ENCODE peak calls at places on chromosomes 11 and 22, in four cellular contexts. C, W, S and T are unnamed samples.

GRCh38 chr11:130071211-130071712 is 1.6 kb downstream of the APLP2 start:
- DNase-seq in C (peak), S (peak), W (peak), T (peak)

GRCh38 chr22:36386351-36386899 is 1.3 kb downstream of the MYH9 start:
- DNase-seq in C (no peak), W (no peak), S (no peak), T (no peak)

GRCh38 chr11:123206671-123207421 is 11.8 kb upstream of the CLMP start:
- DNase-seq in S (peak), W (no peak), C (no peak), T (no peak)

GRCh38 chr11:69470301-69470700 is 11.2 kb upstream of the LINC01488 start:
- DNase-seq in C (no peak), W (no peak), S (no peak), T (no peak)

GRCh38 chr11:72828081-72828567 is 13.9 kb downstream of the ATG16L2 start:
- DNase-seq in W (peak), S (peak), C (peak), T (peak)

GRCh38 chr22:20970939-20971657 is 4.0 kb downstream of the AIFM3 start:
- DNase-seq in S (no peak), W (peak), C (no peak), T (no peak)

GRCh38 chr22:32904044-32904443 is 102.5 kb downstream of the TIMP3 start:
- DNase-seq in C (peak), S (peak), W (peak), T (peak)

GRCh38 chr22:31676700-31677099 is 14.7 kb upstream of the PISD start:
- DNase-seq in C (peak), W (peak), S (peak), T (peak)

GRCh38 chr11:95337175-95337957 is 106.4 kb upstream of the SESN3 start:
- DNase-seq in W (peak), C (peak), S (peak), T (peak)

GRCh38 chr11:107384136-107384535 is 73.5 kb downstream of the CWF19L2 start:
- DNase-seq in C (no peak), W (no peak), S (no peak), T (no peak)

GRCh38 chr11:30487200-30487898 is 98.8 kb downstream of the MPPED2 start:
- DNase-seq in W (peak), C (no peak), S (no peak), T (no peak)

GRCh38 chr11:57650739-57651090 is 1.0 kb upstream of the YPEL4 start:
- DNase-seq in W (no peak), S (no peak), C (no peak), T (no peak)

GRCh38 chr22:30823015-30823370 is 128.3 kb downstream of the OSBP2 start:
- DNase-seq in S (no peak), C (no peak), W (peak), T (no peak)

GRCh38 chr11:118883368-118884071 is at the start of gene CXCR5:
- DNase-seq in S (no peak), C (no peak), W (peak), T (no peak)

GRCh38 chr22:35987487-35987886 is 41.1 kb downstream of the RBFOX2 start:
- DNase-seq in C (peak), W (no peak), S (peak), T (peak)

GRCh38 chr22:46806789-46807188 is 44.3 kb downstream of the TBC1D22A start:
- DNase-seq in W (no peak), S (no peak), C (no peak), T (no peak)

GRCh38 chr11:78290293-78291176 is 101.8 kb downstream of the USP35 start:
- DNase-seq in W (peak), S (peak), C (peak), T (peak)
- H3K4me3 ChIP-seq in W (no peak), S (no peak), C (no peak), T (no peak)

DNA sequence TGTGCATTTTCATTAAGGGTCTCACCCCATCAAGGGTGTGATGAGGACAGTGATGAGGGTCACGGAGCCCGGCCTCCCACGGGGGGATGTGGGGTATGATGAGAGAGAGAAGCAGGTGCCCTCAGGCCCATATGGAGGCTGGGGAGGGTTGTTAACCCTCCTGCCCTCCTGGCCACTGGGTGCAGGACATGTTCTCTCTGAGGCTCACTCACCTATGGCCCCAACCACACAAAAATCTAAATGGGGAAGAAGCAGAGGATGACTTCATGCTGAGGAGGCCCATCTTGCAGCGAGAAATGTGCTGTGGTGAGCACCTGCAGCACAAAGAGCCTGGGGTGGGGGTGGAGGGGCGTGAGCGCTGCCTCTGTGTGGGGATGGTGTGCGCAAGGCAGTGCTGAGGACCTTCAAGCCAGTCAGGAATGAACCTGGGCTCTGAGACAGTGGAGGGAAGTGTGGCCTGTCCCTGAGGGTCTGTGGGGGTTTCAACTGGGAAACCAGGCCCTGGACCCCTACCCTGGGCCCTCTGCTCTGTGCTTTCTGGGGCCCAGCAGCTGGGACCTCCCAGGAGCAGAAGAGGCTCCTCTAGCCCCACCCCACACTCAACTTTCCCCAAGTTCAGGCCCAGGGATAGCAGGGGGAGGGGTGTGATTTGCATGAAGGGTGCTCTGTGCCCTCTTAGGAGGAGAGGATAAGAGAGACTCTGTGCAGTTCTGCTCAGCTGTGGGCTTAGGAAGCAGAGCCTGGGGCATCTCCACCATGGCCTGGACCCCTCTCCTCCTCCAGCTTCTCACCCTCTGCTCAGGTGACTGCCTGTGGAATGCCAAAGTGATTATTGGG is 43.0 kb upstream of the TOP3B start:
- DNase-seq in C (no peak), S (no peak), W (no peak), T (no peak)
- H3K4me3 ChIP-seq in C (no peak), S (no peak), W (no peak), T (no peak)

GRCh38 chr11:68038226-68038717 is 553 bp upstream of the TCIRG1 start:
- DNase-seq in C (no peak), S (no peak), W (no peak), T (no peak)

GRCh38 chr11:68040121-68040956 is 1.5 kb downstream of the TCIRG1 start:
- DNase-seq in W (peak), S (peak), C (peak), T (peak)

GRCh38 chr11:68038718-68039525 is at the start of gene TCIRG1:
- DNase-seq in C (peak), W (peak), S (peak), T (peak)

GRCh38 chr11:68040957-68041591 is 2.2 kb downstream of the TCIRG1 start:
- DNase-seq in C (no peak), W (no peak), S (no peak), T (no peak)

GRCh38 chr11:68039526-68040086 is 781 bp downstream of the TCIRG1 start:
- DNase-seq in S (no peak), W (no peak), C (no peak), T (no peak)
- H3K4me3 ChIP-seq in S (peak), W (peak), C (peak), T (peak)

GRCh38 chr11:126357969-126358762 is 2.7 kb downstream of the ST3GAL4 start:
- DNase-seq in S (no peak), C (no peak), W (no peak), T (no peak)
- H3K4me3 ChIP-seq in S (peak), C (peak), W (no peak), T (no peak)

GRCh38 chr11:469684-470667 is 19.9 kb downstream of the PTDSS2 start:
- DNase-seq in C (peak), W (peak), S (peak), T (peak)
- H3K4me3 ChIP-seq in C (peak), W (peak), S (peak), T (peak)

GRCh38 chr11:17629113-17629512 is 82.1 kb downstream of the OTOG start:
- DNase-seq in S (no peak), C (no peak), W (no peak), T (no peak)
- H3K4me3 ChIP-seq in S (no peak), C (no peak), W (no peak), T (no peak)

DNA sequence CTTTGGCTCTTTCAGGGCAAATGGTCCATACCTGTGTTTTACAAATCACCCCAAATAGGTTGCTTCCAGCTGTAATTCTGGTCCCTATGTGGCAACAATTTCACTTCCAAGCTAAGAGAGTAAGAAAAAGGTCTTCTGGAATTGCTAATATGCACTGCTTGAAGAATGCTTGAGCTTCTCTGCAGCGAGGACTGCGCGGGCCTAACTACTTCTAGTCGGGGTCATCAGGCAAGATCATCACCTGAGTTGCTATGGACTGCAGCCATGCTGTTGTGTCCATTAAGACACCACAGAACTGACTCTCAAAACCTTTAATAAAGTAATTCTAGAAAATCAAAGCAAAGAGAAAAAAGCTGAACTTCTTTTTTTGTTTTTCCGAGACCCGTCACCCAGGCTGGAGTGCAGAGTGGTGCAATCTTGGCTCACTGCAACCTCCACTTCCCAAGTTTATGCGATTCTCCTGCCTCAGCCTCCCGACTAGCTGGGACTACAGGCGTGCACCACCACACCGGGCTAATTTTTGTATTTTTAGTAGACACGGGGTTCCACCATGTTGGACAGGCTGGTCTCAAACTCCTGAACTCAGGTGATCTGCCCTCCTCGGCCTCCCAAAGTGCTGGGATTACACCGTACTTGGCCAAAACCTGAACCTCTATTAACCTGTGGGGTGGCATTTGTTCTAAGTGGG is 2.2 kb downstream of the JOSD1 start:
- DNase-seq in W (no peak), S (no peak), C (no peak), T (no peak)
- H3K4me3 ChIP-seq in W (peak), S (peak), C (peak), T (peak)

GRCh38 chr11:128493570-128493965 is 93.8 kb downstream of the ETS1 start:
- DNase-seq in S (peak), W (no peak), C (no peak), T (no peak)
- H3K4me3 ChIP-seq in S (no peak), W (no peak), C (no peak), T (no peak)